ENCODE peak calls at places on chromosomes 2 and 18, in eight cellular contexts. One of them, this sample, is unnamed.

GRCh38 chr2:100655446-100655845 is 92.7 kb downstream of the PDCL3 start:
- DNase-seq in WTC11: no peak
- DNase-seq in progenitor cell of endocrine pancreas: no peak
- DNase-seq in astrocyte of the spinal cord: no peak
- DNase-seq in mucosa of descending colon: no peak
- DNase-seq in LNCaP clone FGC: no peak
- DNase-seq in heart right ventricle: no peak
- DNase-seq in fibroblast of mammary gland: no peak
- DNase-seq in this sample: no peak

GRCh38 chr2:20963867-20964266 is 80.0 kb downstream of the APOB start:
- DNase-seq in WTC11: no peak
- DNase-seq in progenitor cell of endocrine pancreas: no peak
- DNase-seq in astrocyte of the spinal cord: no peak
- DNase-seq in mucosa of descending colon: no peak
- DNase-seq in LNCaP clone FGC: no peak
- DNase-seq in heart right ventricle: no peak
- DNase-seq in fibroblast of mammary gland: no peak
- DNase-seq in this sample: no peak

GRCh38 chr18:31860488-31860887 is 82.4 kb downstream of the TRAPPC8 start:
- DNase-seq in WTC11: no peak
- DNase-seq in progenitor cell of endocrine pancreas: no peak
- DNase-seq in astrocyte of the spinal cord: no peak
- DNase-seq in mucosa of descending colon: no peak
- DNase-seq in LNCaP clone FGC: no peak
- DNase-seq in heart right ventricle: no peak
- DNase-seq in fibroblast of mammary gland: no peak
- DNase-seq in this sample: no peak

GRCh38 chr2:226691265-226691664 is 108.4 kb downstream of the IRS1 start:
- DNase-seq in WTC11: no peak
- DNase-seq in progenitor cell of endocrine pancreas: no peak
- DNase-seq in astrocyte of the spinal cord: peak
- DNase-seq in mucosa of descending colon: no peak
- DNase-seq in LNCaP clone FGC: no peak
- DNase-seq in heart right ventricle: no peak
- DNase-seq in fibroblast of mammary gland: no peak
- DNase-seq in this sample: no peak

GRCh38 chr2:103788875-103789715 is 1027.3 kb downstream of the TMEM182 start:
- DNase-seq in WTC11: peak
- DNase-seq in progenitor cell of endocrine pancreas: no peak
- DNase-seq in astrocyte of the spinal cord: peak
- DNase-seq in mucosa of descending colon: no peak
- DNase-seq in LNCaP clone FGC: peak
- DNase-seq in heart right ventricle: peak
- DNase-seq in fibroblast of mammary gland: peak
- DNase-seq in this sample: no peak

GRCh38 chr18:13494879-13495465 is 231.4 kb downstream of the FAM210A start:
- DNase-seq in WTC11: no peak
- DNase-seq in progenitor cell of endocrine pancreas: no peak
- DNase-seq in astrocyte of the spinal cord: peak
- DNase-seq in mucosa of descending colon: no peak
- DNase-seq in LNCaP clone FGC: no peak
- DNase-seq in heart right ventricle: no peak
- DNase-seq in fibroblast of mammary gland: no peak
- DNase-seq in this sample: no peak

GRCh38 chr18:78199002-78199401 is 780.6 kb upstream of the SALL3 start:
- DNase-seq in WTC11: no peak
- DNase-seq in progenitor cell of endocrine pancreas: no peak
- DNase-seq in astrocyte of the spinal cord: no peak
- DNase-seq in mucosa of descending colon: no peak
- DNase-seq in LNCaP clone FGC: no peak
- DNase-seq in heart right ventricle: no peak
- DNase-seq in fibroblast of mammary gland: no peak
- DNase-seq in this sample: no peak

GRCh38 chr18:10061566-10061965 is 147.8 kb downstream of the VAPA start:
- DNase-seq in WTC11: no peak
- DNase-seq in progenitor cell of endocrine pancreas: no peak
- DNase-seq in astrocyte of the spinal cord: no peak
- DNase-seq in mucosa of descending colon: no peak
- DNase-seq in LNCaP clone FGC: no peak
- DNase-seq in heart right ventricle: no peak
- DNase-seq in fibroblast of mammary gland: no peak
- DNase-seq in this sample: no peak

GRCh38 chr18:33532978-33533377 is 45.0 kb upstream of the ASXL3 start:
- DNase-seq in WTC11: no peak
- DNase-seq in progenitor cell of endocrine pancreas: no peak
- DNase-seq in astrocyte of the spinal cord: no peak
- DNase-seq in mucosa of descending colon: no peak
- DNase-seq in LNCaP clone FGC: peak
- DNase-seq in heart right ventricle: no peak
- DNase-seq in fibroblast of mammary gland: no peak
- DNase-seq in this sample: no peak

GRCh38 chr2:208545398-208546042 is 138.9 kb downstream of the PTH2R start:
- DNase-seq in WTC11: no peak
- DNase-seq in progenitor cell of endocrine pancreas: no peak
- DNase-seq in astrocyte of the spinal cord: no peak
- DNase-seq in mucosa of descending colon: peak
- DNase-seq in LNCaP clone FGC: no peak
- DNase-seq in heart right ventricle: no peak
- DNase-seq in fibroblast of mammary gland: no peak
- DNase-seq in this sample: no peak

GRCh38 chr2:12881952-12882351 is 165.2 kb downstream of the TRIB2 start:
- DNase-seq in WTC11: no peak
- DNase-seq in progenitor cell of endocrine pancreas: no peak
- DNase-seq in astrocyte of the spinal cord: no peak
- DNase-seq in mucosa of descending colon: no peak
- DNase-seq in LNCaP clone FGC: no peak
- DNase-seq in heart right ventricle: no peak
- DNase-seq in fibroblast of mammary gland: no peak
- DNase-seq in this sample: no peak

GRCh38 chr2:30663321-30663720 is 143.9 kb downstream of the CAPN13 start:
- DNase-seq in WTC11: no peak
- DNase-seq in progenitor cell of endocrine pancreas: no peak
- DNase-seq in astrocyte of the spinal cord: no peak
- DNase-seq in mucosa of descending colon: no peak
- DNase-seq in LNCaP clone FGC: no peak
- DNase-seq in heart right ventricle: no peak
- DNase-seq in fibroblast of mammary gland: no peak
- DNase-seq in this sample: no peak

GRCh38 chr2:19219060-19219459 is 139.4 kb downstream of the OSR1 start:
- DNase-seq in WTC11: no peak
- DNase-seq in progenitor cell of endocrine pancreas: no peak
- DNase-seq in astrocyte of the spinal cord: no peak
- DNase-seq in mucosa of descending colon: no peak
- DNase-seq in LNCaP clone FGC: no peak
- DNase-seq in heart right ventricle: no peak
- DNase-seq in fibroblast of mammary gland: no peak
- DNase-seq in this sample: no peak

GRCh38 chr2:62586981-62587380 is 81.0 kb upstream of the TMEM17 start:
- DNase-seq in WTC11: no peak
- DNase-seq in progenitor cell of endocrine pancreas: no peak
- DNase-seq in astrocyte of the spinal cord: peak
- DNase-seq in mucosa of descending colon: no peak
- DNase-seq in LNCaP clone FGC: no peak
- DNase-seq in heart right ventricle: no peak
- DNase-seq in fibroblast of mammary gland: peak
- DNase-seq in this sample: no peak

GRCh38 chr2:98556634-98557033 is 51.7 kb downstream of the COA5 start:
- DNase-seq in WTC11: no peak
- DNase-seq in progenitor cell of endocrine pancreas: no peak
- DNase-seq in astrocyte of the spinal cord: no peak
- DNase-seq in mucosa of descending colon: no peak
- DNase-seq in LNCaP clone FGC: no peak
- DNase-seq in heart right ventricle: no peak
- DNase-seq in fibroblast of mammary gland: no peak
- DNase-seq in this sample: no peak

GRCh38 chr2:217382794-217383193 is 522.9 kb upstream of the TNP1 start:
- DNase-seq in WTC11: no peak
- DNase-seq in progenitor cell of endocrine pancreas: no peak
- DNase-seq in astrocyte of the spinal cord: no peak
- DNase-seq in mucosa of descending colon: no peak
- DNase-seq in LNCaP clone FGC: no peak
- DNase-seq in heart right ventricle: no peak
- DNase-seq in fibroblast of mammary gland: no peak
- DNase-seq in this sample: no peak

GRCh38 chr2:46829240-46829970 is 86.2 kb downstream of the MCFD2 start:
- DNase-seq in WTC11: no peak
- DNase-seq in progenitor cell of endocrine pancreas: no peak
- DNase-seq in astrocyte of the spinal cord: peak
- DNase-seq in mucosa of descending colon: no peak
- DNase-seq in LNCaP clone FGC: no peak
- DNase-seq in heart right ventricle: no peak
- DNase-seq in fibroblast of mammary gland: no peak
- DNase-seq in this sample: no peak

GRCh38 chr2:29527947-29528346 is 393.4 kb downstream of the ALK start:
- DNase-seq in WTC11: no peak
- DNase-seq in progenitor cell of endocrine pancreas: no peak
- DNase-seq in astrocyte of the spinal cord: no peak
- DNase-seq in mucosa of descending colon: no peak
- DNase-seq in LNCaP clone FGC: no peak
- DNase-seq in heart right ventricle: no peak
- DNase-seq in fibroblast of mammary gland: no peak
- DNase-seq in this sample: no peak

GRCh38 chr18:5052491-5052890 is 144.6 kb downstream of the AKAIN1 start:
- DNase-seq in WTC11: no peak
- DNase-seq in progenitor cell of endocrine pancreas: no peak
- DNase-seq in astrocyte of the spinal cord: no peak
- DNase-seq in mucosa of descending colon: no peak
- DNase-seq in LNCaP clone FGC: no peak
- DNase-seq in heart right ventricle: no peak
- DNase-seq in fibroblast of mammary gland: no peak
- DNase-seq in this sample: no peak

GRCh38 chr2:100262555-100263320 is 59.6 kb downstream of the LONRF2 start:
- DNase-seq in WTC11: peak
- DNase-seq in progenitor cell of endocrine pancreas: peak
- DNase-seq in astrocyte of the spinal cord: peak
- DNase-seq in mucosa of descending colon: peak
- DNase-seq in LNCaP clone FGC: no peak
- DNase-seq in heart right ventricle: peak
- DNase-seq in fibroblast of mammary gland: peak
- DNase-seq in this sample: peak

GRCh38 chr2:121409388-121409787 is 121.3 kb upstream of the RNU4ATAC start:
- DNase-seq in WTC11: no peak
- DNase-seq in progenitor cell of endocrine pancreas: no peak
- DNase-seq in astrocyte of the spinal cord: no peak
- DNase-seq in mucosa of descending colon: no peak
- DNase-seq in LNCaP clone FGC: no peak
- DNase-seq in heart right ventricle: no peak
- DNase-seq in fibroblast of mammary gland: no peak
- DNase-seq in this sample: no peak

GRCh38 chr18:22783245-22783644 is 149.9 kb upstream of the RBBP8 start:
- DNase-seq in WTC11: no peak
- DNase-seq in progenitor cell of endocrine pancreas: no peak
- DNase-seq in astrocyte of the spinal cord: no peak
- DNase-seq in mucosa of descending colon: no peak
- DNase-seq in LNCaP clone FGC: no peak
- DNase-seq in heart right ventricle: no peak
- DNase-seq in fibroblast of mammary gland: no peak
- DNase-seq in this sample: no peak
- TF ChIP-seq CTCF in WTC11: no peak
- TF ChIP-seq CTCF in progenitor cell of endocrine pancreas: no peak
- TF ChIP-seq CTCF in astrocyte of the spinal cord: no peak
- TF ChIP-seq CTCF in mucosa of descending colon: no peak
- TF ChIP-seq CTCF in LNCaP clone FGC: no peak
- TF ChIP-seq CTCF in heart right ventricle: no peak
- TF ChIP-seq CTCF in fibroblast of mammary gland: no peak
- TF ChIP-seq CTCF in this sample: no peak

GRCh38 chr2:205539603-205540002 is 142.7 kb upstream of the NRP2 start:
- DNase-seq in WTC11: no peak
- DNase-seq in progenitor cell of endocrine pancreas: no peak
- DNase-seq in astrocyte of the spinal cord: no peak
- DNase-seq in mucosa of descending colon: no peak
- DNase-seq in LNCaP clone FGC: no peak
- DNase-seq in heart right ventricle: no peak
- DNase-seq in fibroblast of mammary gland: no peak
- DNase-seq in this sample: no peak
- TF ChIP-seq CTCF in WTC11: no peak
- TF ChIP-seq CTCF in progenitor cell of endocrine pancreas: peak
- TF ChIP-seq CTCF in astrocyte of the spinal cord: no peak
- TF ChIP-seq CTCF in mucosa of descending colon: no peak
- TF ChIP-seq CTCF in LNCaP clone FGC: no peak
- TF ChIP-seq CTCF in heart right ventricle: no peak
- TF ChIP-seq CTCF in fibroblast of mammary gland: peak
- TF ChIP-seq CTCF in this sample: no peak

GRCh38 chr2:68052717-68053422 is 9.9 kb downstream of the C1D start:
- DNase-seq in WTC11: no peak
- DNase-seq in progenitor cell of endocrine pancreas: no peak
- DNase-seq in astrocyte of the spinal cord: no peak
- DNase-seq in mucosa of descending colon: no peak
- DNase-seq in LNCaP clone FGC: no peak
- DNase-seq in heart right ventricle: no peak
- DNase-seq in fibroblast of mammary gland: no peak
- DNase-seq in this sample: no peak

GRCh38 chr2:68060652-68061051 is 2.2 kb downstream of the C1D start:
- DNase-seq in WTC11: no peak
- DNase-seq in progenitor cell of endocrine pancreas: no peak
- DNase-seq in astrocyte of the spinal cord: no peak
- DNase-seq in mucosa of descending colon: no peak
- DNase-seq in LNCaP clone FGC: no peak
- DNase-seq in heart right ventricle: no peak
- DNase-seq in fibroblast of mammary gland: peak
- DNase-seq in this sample: no peak

GRCh38 chr2:68059769-68060525 is 2.9 kb downstream of the C1D start:
- DNase-seq in WTC11: no peak
- DNase-seq in progenitor cell of endocrine pancreas: no peak
- DNase-seq in astrocyte of the spinal cord: no peak
- DNase-seq in mucosa of descending colon: no peak
- DNase-seq in LNCaP clone FGC: no peak
- DNase-seq in heart right ventricle: no peak
- DNase-seq in fibroblast of mammary gland: peak
- DNase-seq in this sample: no peak

GRCh38 chr2:68062680-68063387 is at the start of gene C1D:
- DNase-seq in WTC11: peak
- DNase-seq in progenitor cell of endocrine pancreas: peak
- DNase-seq in astrocyte of the spinal cord: peak
- DNase-seq in mucosa of descending colon: peak
- DNase-seq in LNCaP clone FGC: peak
- DNase-seq in heart right ventricle: peak
- DNase-seq in fibroblast of mammary gland: peak
- DNase-seq in this sample: peak

GRCh38 chr2:68057658-68058396 is 5.0 kb downstream of the C1D start:
- DNase-seq in WTC11: no peak
- DNase-seq in progenitor cell of endocrine pancreas: no peak
- DNase-seq in astrocyte of the spinal cord: no peak
- DNase-seq in mucosa of descending colon: no peak
- DNase-seq in LNCaP clone FGC: no peak
- DNase-seq in heart right ventricle: no peak
- DNase-seq in fibroblast of mammary gland: no peak
- DNase-seq in this sample: no peak
- TF ChIP-seq CTCF in WTC11: no peak
- TF ChIP-seq CTCF in progenitor cell of endocrine pancreas: no peak
- TF ChIP-seq CTCF in astrocyte of the spinal cord: no peak
- TF ChIP-seq CTCF in mucosa of descending colon: no peak
- TF ChIP-seq CTCF in LNCaP clone FGC: no peak
- TF ChIP-seq CTCF in heart right ventricle: no peak
- TF ChIP-seq CTCF in fibroblast of mammary gland: peak
- TF ChIP-seq CTCF in this sample: no peak

DNA sequence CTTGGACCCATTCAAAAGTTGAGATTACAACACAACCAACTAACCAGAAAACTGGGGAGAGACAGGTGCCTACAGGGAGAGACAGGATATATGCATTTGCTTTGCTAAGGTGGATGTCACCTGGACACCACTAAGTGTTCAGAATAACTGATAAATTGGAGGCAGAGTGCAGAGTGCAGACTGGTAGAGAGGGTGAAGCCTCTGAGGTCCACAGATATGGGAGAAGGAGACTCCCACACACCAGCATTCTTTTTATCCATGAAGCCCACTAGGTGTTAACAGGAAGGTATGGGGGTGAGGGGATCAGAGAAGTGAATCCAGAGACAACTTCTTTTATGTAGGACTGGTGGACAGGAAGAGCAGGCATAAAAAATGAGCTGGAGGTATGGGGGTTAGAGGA is 1310.0 kb upstream of the ZEB2 start:
- DNase-seq in WTC11: no peak
- DNase-seq in progenitor cell of endocrine pancreas: no peak
- DNase-seq in astrocyte of the spinal cord: no peak
- DNase-seq in mucosa of descending colon: no peak
- DNase-seq in LNCaP clone FGC: no peak
- DNase-seq in heart right ventricle: no peak
- DNase-seq in fibroblast of mammary gland: no peak
- DNase-seq in this sample: no peak
- TF ChIP-seq CTCF in WTC11: no peak
- TF ChIP-seq CTCF in progenitor cell of endocrine pancreas: no peak
- TF ChIP-seq CTCF in astrocyte of the spinal cord: no peak
- TF ChIP-seq CTCF in mucosa of descending colon: no peak
- TF ChIP-seq CTCF in LNCaP clone FGC: no peak
- TF ChIP-seq CTCF in heart right ventricle: no peak
- TF ChIP-seq CTCF in fibroblast of mammary gland: no peak
- TF ChIP-seq CTCF in this sample: no peak